ENCODE peak calls at places on chromosomes 6 and 20, in four cellular contexts. R, W, O and I are unnamed samples.

GRCh38 chr6:117329926-117330325 is 64.6 kb downstream of the VGLL2 start:
- DNase-seq in O (no peak), R (no peak), W (no peak), I (no peak)

GRCh38 chr6:149470948-149471347 is 13.9 kb downstream of the ZC3H12D start:
- DNase-seq in W (no peak), R (no peak), O (no peak), I (no peak)

GRCh38 chr6:53064726-53065265 is 408 bp upstream of the FBXO9 start:
- DNase-seq in R (peak), W (peak), O (peak), I (peak)

GRCh38 chr6:107576852-107577251 is 86.9 kb downstream of the SOBP start:
- DNase-seq in R (no peak), W (no peak), O (no peak), I (no peak)

GRCh38 chr6:26028753-26029569 is 58.3 kb upstream of the HFE start:
- DNase-seq in R (no peak), O (no peak), W (no peak), I (no peak)

GRCh38 chr6:154766288-154766687 is 33.1 kb downstream of the SCAF8 start:
- DNase-seq in O (no peak), W (no peak), R (no peak), I (no peak)

GRCh38 chr6:170038251-170038650 is 252.6 kb downstream of the DLL1 start:
- DNase-seq in W (no peak), O (no peak), R (no peak), I (no peak)

GRCh38 chr6:68575765-68576439 is 59.2 kb upstream of the ADGRB3 start:
- DNase-seq in O (peak), W (no peak), R (peak), I (no peak)

GRCh38 chr6:167027308-167027707 is 28.1 kb downstream of the CEP43 start:
- DNase-seq in O (no peak), R (no peak), W (no peak), I (no peak)

GRCh38 chr20:25239387-25240370 is 8.2 kb upstream of the PYGB start:
- DNase-seq in O (no peak), W (no peak), R (no peak), I (no peak)

GRCh38 chr20:4569882-4570281 is 151.8 kb upstream of the PRND start:
- DNase-seq in W (no peak), R (no peak), O (no peak), I (no peak)

GRCh38 chr20:23404196-23404595 is 17.1 kb downstream of the NAPB start:
- DNase-seq in W (no peak), O (no peak), R (no peak), I (no peak)

GRCh38 chr6:102619585-102619984 is 1226.1 kb downstream of the GRIK2 start:
- DNase-seq in O (peak), W (peak), R (peak), I (no peak)

DNA sequence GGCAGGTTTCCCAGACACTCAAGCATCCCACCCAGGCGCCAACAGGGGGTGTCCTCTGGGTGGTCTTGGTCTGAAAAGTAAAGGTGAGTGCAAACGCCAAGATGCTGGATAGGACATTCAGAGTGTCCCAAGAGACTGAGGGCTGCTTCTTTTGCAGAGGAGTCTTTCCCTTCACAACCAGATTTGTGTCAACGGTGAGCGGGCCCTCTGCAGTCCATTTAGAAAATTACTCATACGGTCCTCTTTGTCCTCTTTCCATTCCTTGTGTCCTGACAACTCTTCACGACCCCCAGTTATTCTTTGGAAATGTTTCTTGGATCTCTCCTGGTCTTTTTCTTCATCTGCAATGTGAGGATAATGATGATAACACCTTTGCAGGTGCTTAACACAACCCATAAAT is 257.8 kb downstream of the CDC5L start:
- DNase-seq in W (no peak), R (no peak), O (no peak), I (no peak)
- TF ChIP-seq CTCF in W (no peak), R (no peak), O (no peak), I (peak)

DNA sequence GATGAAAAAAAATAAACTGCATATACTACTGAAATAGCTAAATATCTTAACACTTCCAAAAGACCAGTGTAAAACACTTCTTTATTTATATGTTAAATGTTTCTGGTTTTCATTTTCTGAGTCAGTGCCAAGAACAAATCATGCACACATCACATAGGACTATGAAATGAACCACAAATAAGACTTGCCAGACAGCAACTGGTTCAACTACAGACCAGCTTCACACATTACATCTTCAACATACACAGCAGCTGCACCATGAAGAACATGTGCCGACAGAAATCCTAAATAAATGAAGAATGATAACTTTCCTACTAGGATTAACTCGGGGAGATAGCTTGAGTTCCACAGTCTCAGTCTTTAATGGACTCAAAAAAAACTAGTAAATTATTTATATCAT is 168.3 kb upstream of the STXBP5 start:
- DNase-seq in O (no peak), W (no peak), R (no peak), I (no peak)
- TF ChIP-seq CTCF in O (no peak), W (no peak), R (no peak), I (no peak)

DNA sequence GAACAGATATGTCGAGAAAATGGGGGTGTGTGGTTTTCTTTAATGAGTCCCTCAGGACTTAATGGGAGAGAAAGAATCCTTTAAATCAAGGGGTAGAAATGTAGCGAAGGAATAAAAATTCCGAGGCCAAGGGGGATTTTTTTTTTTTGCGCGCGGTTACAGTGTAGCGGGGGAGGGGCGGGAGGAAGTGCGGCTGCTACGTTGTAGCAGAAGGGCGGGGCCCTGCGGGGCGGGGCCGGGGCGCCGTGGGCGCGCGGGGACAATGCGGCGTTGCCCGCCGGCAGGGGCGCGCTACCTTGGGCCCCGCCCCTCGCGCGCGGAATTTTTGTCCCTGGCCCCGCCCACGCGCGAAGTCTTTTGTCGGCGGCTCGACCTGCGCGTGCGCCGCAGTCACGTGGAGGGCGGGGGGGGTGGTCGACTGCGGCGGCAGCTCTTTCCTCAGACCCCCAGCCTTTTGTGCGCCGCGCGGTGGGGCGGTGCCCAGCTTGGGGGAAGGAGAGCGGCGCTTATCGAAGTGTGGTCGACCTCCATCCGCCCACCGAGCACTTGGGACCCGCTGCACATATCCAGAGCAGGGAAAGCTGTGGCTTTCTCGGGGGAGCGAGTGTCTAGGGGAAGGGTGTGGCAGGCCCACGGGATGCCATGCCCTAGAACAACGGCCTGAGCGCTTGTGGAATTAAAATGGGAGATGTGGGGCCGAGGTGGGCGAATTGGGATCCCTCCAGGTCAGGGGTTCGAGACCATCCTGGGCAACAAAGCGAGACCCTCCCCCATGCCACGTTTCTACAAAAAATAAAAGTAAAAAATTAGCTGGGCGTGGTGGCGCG is 1.3 kb downstream of the TUBB start:
- DNase-seq in R (peak), W (peak), O (peak), I (no peak)
- TF ChIP-seq CTCF in R (peak), W (peak), O (peak), I (peak)

DNA sequence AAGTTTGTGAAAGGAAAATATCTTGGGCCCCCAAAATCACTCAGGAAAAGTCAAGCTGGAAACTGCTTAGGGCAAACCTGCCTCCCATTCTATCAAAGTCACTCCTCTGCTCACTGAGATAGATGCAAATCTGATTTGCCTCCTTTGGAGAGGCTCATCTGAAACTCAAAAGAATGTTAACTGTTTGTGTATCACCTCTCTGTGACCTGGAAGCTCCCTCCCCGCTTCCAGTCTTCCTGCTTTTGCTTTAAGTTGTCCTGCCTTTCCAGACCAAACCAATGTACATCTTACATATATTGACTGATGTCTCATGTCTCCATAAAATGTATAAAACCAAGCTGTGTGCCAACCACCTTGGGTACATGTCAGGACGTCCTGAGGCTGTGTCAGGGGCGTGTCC is 331.4 kb upstream of the QKI start:
- DNase-seq in O (no peak), W (no peak), R (no peak), I (no peak)
- TF ChIP-seq CTCF in O (no peak), W (no peak), R (no peak), I (no peak)

DNA sequence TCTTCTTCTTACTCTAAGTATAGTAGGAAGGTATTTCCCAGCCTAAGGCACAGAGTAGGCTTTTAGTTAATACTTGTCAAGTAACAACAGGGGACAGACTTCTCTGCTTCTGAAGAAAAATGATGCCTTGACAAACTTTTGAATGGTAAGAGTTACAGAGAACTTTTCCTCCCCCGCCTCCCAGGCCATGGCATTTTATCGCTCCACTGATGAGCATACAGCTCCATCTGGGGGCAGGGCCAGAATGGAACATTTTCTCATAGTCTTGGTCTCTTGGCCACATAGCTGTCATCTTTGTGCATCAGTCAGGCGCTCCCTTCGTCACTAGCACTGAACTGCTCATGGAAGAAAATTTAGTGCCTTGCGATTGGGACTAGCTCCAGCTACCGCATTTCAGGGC is 1066.8 kb upstream of the CITED2 start:
- DNase-seq in R (peak), O (no peak), W (no peak), I (no peak)
- TF ChIP-seq CTCF in R (no peak), O (peak), W (peak), I (peak)

GRCh38 chr6:160513836-160514235 is 150.2 kb downstream of the LPA start:
- DNase-seq in O (no peak), R (no peak), W (no peak), I (no peak)

GRCh38 chr6:160523223-160523622 is 140.9 kb downstream of the LPA start:
- DNase-seq in R (no peak), W (no peak), O (no peak), I (no peak)

GRCh38 chr6:160520043-160520904 is 143.8 kb downstream of the LPA start:
- DNase-seq in R (peak), O (no peak), W (peak), I (peak)

GRCh38 chr6:160519133-160519532 is 144.9 kb downstream of the LPA start:
- DNase-seq in O (no peak), R (no peak), W (no peak), I (no peak)

DNA sequence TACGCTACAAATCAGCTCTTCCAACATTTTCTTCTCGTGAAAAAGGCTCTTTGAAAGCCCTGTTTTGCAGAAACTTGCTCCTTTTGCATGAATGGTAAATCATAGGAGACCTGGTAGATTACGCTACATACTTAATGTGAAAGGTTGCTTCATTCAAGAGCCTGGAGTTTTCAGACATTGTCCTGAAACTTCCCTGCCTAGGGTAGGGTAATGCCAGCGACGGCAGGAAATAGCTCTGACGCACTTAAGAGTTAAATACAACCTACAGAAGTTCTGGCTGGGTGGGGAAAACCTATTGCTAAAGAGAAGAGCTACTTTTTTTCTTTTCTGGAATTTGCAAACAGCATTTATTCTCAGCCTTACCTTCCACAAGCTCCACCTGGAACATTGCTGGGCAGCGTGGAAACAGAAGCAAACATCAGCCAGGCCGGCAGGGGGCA is 144.5 kb downstream of the LPA start:
- DNase-seq in W (peak), O (peak), R (no peak), I (no peak)
- TF ChIP-seq CTCF in W (peak), O (peak), R (peak), I (peak)

GRCh38 chr6:41187924-41188886 is 12.7 kb downstream of the TREML2 start:
- DNase-seq in W (no peak), R (no peak), O (no peak), I (no peak)

GRCh38 chr6:41189968-41190367 is 11.0 kb downstream of the TREML2 start:
- DNase-seq in W (no peak), R (no peak), O (no peak), I (no peak)

GRCh38 chr6:41191569-41191968 is 9.4 kb downstream of the TREML2 start:
- DNase-seq in R (peak), O (no peak), W (peak), I (no peak)

GRCh38 chr6:41193171-41193734 is 7.7 kb downstream of the TREML2 start:
- DNase-seq in W (no peak), O (no peak), R (no peak), I (no peak)

DNA sequence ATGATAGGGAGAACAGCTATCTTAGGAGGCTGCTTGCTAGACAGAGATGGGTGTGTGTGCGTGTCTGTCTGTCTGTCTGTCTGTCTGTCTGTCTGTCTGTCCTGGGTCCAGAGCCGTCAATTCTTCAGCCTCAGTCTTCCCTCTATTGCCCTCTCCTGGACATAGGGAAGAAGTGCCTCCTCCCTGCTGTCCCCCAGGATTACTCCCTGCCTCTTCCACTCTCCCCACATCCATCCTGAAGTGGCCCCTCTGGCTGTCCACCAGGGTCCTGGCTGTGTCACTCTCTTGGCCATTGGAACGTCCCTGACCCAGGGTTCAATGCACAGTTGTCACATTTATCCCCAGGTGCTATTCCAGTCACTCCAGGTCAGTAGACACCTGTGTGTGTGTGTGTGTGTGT is 10.2 kb downstream of the TREML2 start:
- DNase-seq in O (no peak), R (no peak), W (no peak), I (no peak)
- TF ChIP-seq CTCF in O (no peak), R (no peak), W (no peak), I (no peak)

DNA sequence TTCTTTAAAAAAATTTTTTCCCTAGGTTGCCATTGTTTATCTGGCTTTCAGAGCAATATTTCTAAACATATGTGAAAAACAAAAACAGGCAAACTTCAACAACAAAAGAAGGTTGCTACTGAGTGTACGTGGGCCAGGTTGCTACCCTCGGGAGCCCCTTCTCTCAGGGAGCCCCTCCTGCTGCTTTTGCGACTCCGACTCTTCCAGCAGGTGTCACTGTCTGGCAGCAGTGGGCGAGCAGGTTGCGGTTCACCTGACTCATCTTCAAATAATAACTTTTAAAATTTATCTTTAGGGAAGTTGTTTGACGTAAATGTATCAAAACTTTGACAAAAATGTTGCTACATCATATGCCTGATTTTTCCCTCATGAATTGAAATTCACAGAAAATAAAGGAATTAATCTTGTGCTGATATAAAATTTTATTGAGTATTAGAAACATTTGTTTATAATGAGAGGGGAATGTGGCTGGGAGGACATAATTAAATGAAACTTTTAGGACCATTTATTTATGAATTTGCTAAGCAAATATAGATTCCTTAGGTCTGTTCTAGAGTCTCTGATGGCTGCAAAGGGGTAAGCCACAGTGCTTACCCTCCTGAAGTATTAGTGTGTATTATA is 138.8 kb downstream of the HIVEP1 start:
- DNase-seq in W (no peak), R (peak), O (no peak), I (no peak)
- TF ChIP-seq CTCF in W (peak), R (peak), O (peak), I (peak)

DNA sequence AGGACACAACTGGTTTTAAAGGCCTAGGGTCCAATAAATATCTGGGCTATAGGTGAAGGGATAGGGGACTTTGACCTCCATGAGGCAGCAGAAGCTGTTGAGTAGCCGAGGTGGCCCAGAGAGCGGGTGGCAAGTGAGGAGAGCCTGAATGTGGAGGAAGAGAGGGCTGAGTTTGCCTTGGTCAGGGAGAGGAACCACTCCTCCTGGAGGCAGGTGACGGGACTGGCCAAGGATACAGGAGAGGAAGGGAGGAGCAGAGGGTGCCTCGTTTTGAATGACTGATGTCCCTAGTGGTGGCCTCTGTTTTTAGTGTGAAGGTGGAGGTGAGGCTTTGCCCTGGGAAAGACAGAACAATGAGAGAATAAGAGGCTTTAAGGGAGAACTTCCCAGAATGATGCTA is 19.1 kb upstream of the AAR2 start:
- DNase-seq in O (no peak), W (no peak), R (no peak), I (no peak)
- TF ChIP-seq CTCF in O (no peak), W (no peak), R (peak), I (no peak)

GRCh38 chr6:105077592-105078463 is 102.0 kb downstream of the POPDC3 start:
- DNase-seq in W (peak), R (no peak), O (peak), I (no peak)

GRCh38 chr6:105080279-105080678 is 99.5 kb downstream of the POPDC3 start:
- DNase-seq in R (no peak), W (no peak), O (no peak), I (no peak)

GRCh38 chr6:105072799-105073199 is 107.0 kb downstream of the POPDC3 start:
- DNase-seq in R (no peak), O (no peak), W (no peak), I (no peak)

GRCh38 chr6:105069821-105070445 is 109.9 kb downstream of the POPDC3 start:
- DNase-seq in R (no peak), O (no peak), W (no peak), I (no peak)

DNA sequence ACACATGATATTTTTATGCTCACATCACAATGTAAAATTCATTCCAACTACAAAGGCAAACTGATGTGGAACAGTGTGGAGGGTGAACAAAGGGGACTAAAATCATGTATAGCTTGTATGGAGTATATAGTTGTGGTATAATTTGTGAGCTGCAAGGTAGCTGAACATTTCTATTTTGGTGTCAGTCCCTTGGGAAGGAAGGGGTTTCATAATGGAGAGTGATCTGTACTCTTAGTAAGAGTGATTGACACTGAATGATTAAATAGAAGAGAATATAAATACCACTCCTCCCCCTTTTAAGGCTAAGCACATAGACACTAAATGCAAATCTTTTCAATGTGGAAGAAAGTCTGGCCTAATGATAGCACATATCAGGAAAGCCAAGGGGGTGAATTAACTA is 104.6 kb downstream of the POPDC3 start:
- DNase-seq in O (no peak), W (no peak), R (no peak), I (no peak)
- TF ChIP-seq CTCF in O (no peak), W (no peak), R (no peak), I (no peak)